ENCODE peak calls at places on chromosomes 6 and 20, in ten cellular contexts. L is effector CD8-positive, alpha-beta T cell; E is activated T-helper 1 cell treated with anti-CD3 and anti-CD28 coated beads, Interleukin-2, amount 50 U/mL, for 16 hours; R is activated CD4-positive, alpha-beta T cell treated with anti-CD3 and anti-CD28 coated beads for 1 hour; M is T-cell; A is activated T-helper 9 cell treated with anti-CD3 and anti-CD28 coated beads, Interleukin-2, amount 50 U/mL, for 16 hours; N is ELR; D is amniotic stem cell; F is GM03348; H is HTR-8/SVneo. W is an unnamed sample.

GRCh38 chr6:56314683-56315523 is 67.5 kb upstream of the COL21A1 start:
- DNase-seq in A (no peak), D (peak), F (peak), E (no peak), H (peak), N (peak), L (no peak), R (no peak), M (no peak), W (no peak)

GRCh38 chr20:45179166-45179565 is 4.5 kb downstream of the PI3 start:
- DNase-seq in L (no peak), D (no peak), H (no peak), E (no peak), A (no peak), M (no peak), F (no peak), N (no peak), R (no peak), W (no peak)

GRCh38 chr6:124661231-124661630 is 301.0 kb upstream of the RNF217 start:
- DNase-seq in F (no peak), M (no peak), H (no peak), D (no peak), N (no peak), E (no peak), R (no peak), L (no peak), A (no peak), W (no peak)

GRCh38 chr6:100892116-100892515 is 11.0 kb upstream of the ASCC3 start:
- DNase-seq in M (no peak), D (no peak), L (no peak), N (no peak), R (no peak), A (no peak), F (no peak), H (no peak), E (no peak), W (no peak)

GRCh38 chr6:166604911-166605310 is 18.4 kb upstream of the RAMACL start:
- DNase-seq in E (no peak), H (no peak), M (no peak), F (no peak), A (no peak), L (no peak), D (no peak), N (no peak), R (no peak), W (no peak)

GRCh38 chr6:129801909-129802308 is 59.2 kb downstream of the TMEM244 start:
- DNase-seq in L (no peak), R (no peak), N (no peak), D (no peak), M (no peak), H (no peak), A (no peak), F (no peak), E (no peak), W (no peak)

GRCh38 chr20:52958206-52958605 is 14.0 kb upstream of the TSHZ2 start:
- DNase-seq in A (no peak), M (no peak), D (no peak), E (no peak), R (no peak), H (no peak), N (no peak), F (no peak), L (no peak), W (no peak)

GRCh38 chr6:2619651-2620050 is 131.1 kb downstream of the MYLK4 start:
- DNase-seq in R (no peak), M (no peak), N (no peak), F (no peak), D (no peak), L (no peak), E (no peak), A (no peak), H (no peak), W (no peak)

GRCh38 chr20:2801459-2801728 is 967 bp upstream of the CPXM1 start:
- DNase-seq in E (no peak), R (no peak), H (no peak), D (no peak), L (no peak), F (no peak), M (no peak), A (no peak), N (no peak), W (no peak)

GRCh38 chr6:125117818-125118217 is 35.8 kb upstream of the TPD52L1 start:
- DNase-seq in H (no peak), R (no peak), E (no peak), N (no peak), L (no peak), D (no peak), A (no peak), F (no peak), M (no peak), W (no peak)

GRCh38 chr6:156777577-156777865 is 343 bp downstream of the ARID1B start:
- DNase-seq in A (no peak), N (no peak), E (no peak), M (no peak), F (peak), H (no peak), D (no peak), R (no peak), L (no peak), W (no peak)

GRCh38 chr20:58971429-58971828 is 9.6 kb upstream of the NELFCD start:
- DNase-seq in A (no peak), M (no peak), R (no peak), F (no peak), L (no peak), N (no peak), H (no peak), E (no peak), D (no peak), W (no peak)

GRCh38 chr20:31967830-31968249 is at the start of gene XKR7:
- DNase-seq in A (no peak), H (no peak), M (no peak), E (no peak), L (no peak), R (no peak), F (no peak), N (no peak), D (no peak), W (no peak)

GRCh38 chr6:38477680-38478260 is 162.0 kb downstream of the BTBD9 start:
- DNase-seq in D (no peak), F (no peak), L (no peak), H (no peak), E (no peak), A (no peak), N (no peak), M (no peak), R (no peak), W (no peak)

GRCh38 chr6:5562277-5562676 is 301.0 kb downstream of the FARS2 start:
- DNase-seq in E (no peak), R (no peak), A (no peak), D (no peak), L (no peak), F (no peak), H (no peak), M (no peak), N (peak), W (no peak)

GRCh38 chr6:167305796-167306195 is 14.7 kb downstream of the UNC93A start:
- DNase-seq in D (no peak), M (no peak), A (no peak), N (no peak), E (no peak), H (no peak), L (no peak), F (no peak), R (no peak), W (no peak)

GRCh38 chr6:148934534-148934933 is 187.7 kb downstream of the UST start:
- DNase-seq in E (no peak), D (no peak), H (no peak), A (no peak), M (no peak), F (peak), L (no peak), N (no peak), R (no peak), W (peak)

GRCh38 chr6:77880501-77880900 is 227.7 kb downstream of the MEI4 start:
- DNase-seq in N (peak), L (no peak), D (no peak), R (no peak), F (peak), H (peak), A (no peak), M (no peak), E (no peak), W (no peak)

GRCh38 chr6:161037873-161038228 is 46.3 kb downstream of the MAP3K4 start:
- DNase-seq in M (no peak), E (no peak), H (no peak), A (no peak), R (no peak), N (no peak), D (no peak), L (no peak), F (no peak), W (no peak)

W was measured in left cardiac atrium.